ENCODE peak calls at places on chromosomes 13 and 19, in four cellular contexts. D is activated CD4-positive, alpha-beta T cell treated with anti-CD3 and anti-CD28 coated beads, Interleukin-2, amount 50 U/mL, for 24 hours; G is COR-L47; Z is left lung. F is an unnamed sample.

GRCh38 chr13:49498211-49498610 is 2.5 kb downstream of the PHF11 start:
- DNase-seq in D (no peak), G (no peak), Z (no peak), F (no peak)

GRCh38 chr19:1223018-1223855 is 14.6 kb downstream of the CBARP start:
- DNase-seq in D (no peak), G (no peak), Z (no peak), F (no peak)

GRCh38 chr13:85031771-85032170 is 767.4 kb downstream of the SLITRK6 start:
- DNase-seq in D (no peak), G (no peak), Z (no peak), F (no peak)

GRCh38 chr19:29576043-29576442 is 30.0 kb upstream of the POP4 start:
- DNase-seq in D (no peak), G (no peak), Z (no peak), F (no peak)

GRCh38 chr19:38173324-38174041 is 50.5 kb downstream of the DPF1 start:
- DNase-seq in D (no peak), G (peak; percentile 91), Z (no peak), F (peak; percentile 87)

GRCh38 chr13:52695856-52696255 is 43.2 kb downstream of the SUGT1 start:
- DNase-seq in D (no peak), G (no peak), Z (no peak), F (no peak)

GRCh38 chr13:27131202-27131623 is 40.4 kb downstream of the USP12 start:
- DNase-seq in D (peak; percentile 26), G (no peak), Z (peak; percentile 68), F (peak; percentile 16)

GRCh38 chr13:90084684-90085290 is 1262.7 kb upstream of the MIR17HG start:
- DNase-seq in D (no peak), G (no peak), Z (no peak), F (no peak)

GRCh38 chr13:60282708-60283107 is 114.3 kb upstream of the TDRD3 start:
- DNase-seq in D (no peak), G (peak; percentile 62), Z (no peak), F (peak; percentile 39)

GRCh38 chr13:51974485-51974884 is 36.8 kb downstream of the ATP7B start:
- DNase-seq in D (no peak), G (no peak), Z (no peak), F (no peak)

GRCh38 chr19:10654610-10655456 is 687 bp downstream of the ILF3 start:
- DNase-seq in D (no peak), G (peak; percentile 82), Z (peak; percentile 56), F (peak; percentile 84)

GRCh38 chr13:35139591-35139990 is 197.5 kb downstream of the NBEA start:
- DNase-seq in D (no peak), G (no peak), Z (no peak), F (no peak)

GRCh38 chr13:28609381-28609780 is 49.5 kb upstream of the POMP start:
- DNase-seq in D (no peak), G (no peak), Z (no peak), F (no peak)

GRCh38 chr19:12733369-12733896 is 1.1 kb downstream of the TRIR start:
- DNase-seq in D (no peak), G (peak; percentile 37), Z (no peak), F (no peak)

GRCh38 chr13:25286308-25286968 is 850 bp downstream of the MTMR6 start:
- DNase-seq in D (no peak), G (no peak), Z (peak; percentile 51), F (peak; percentile 15)

GRCh38 chr13:52405767-52406494 is at the start of gene THSD1:
- DNase-seq in D (no peak), G (peak; percentile 40), Z (peak; percentile 59), F (peak; percentile 0)

GRCh38 chr13:46288570-46289259 is 77.0 kb downstream of the LRRC63 start:
- DNase-seq in D (no peak), G (peak; percentile 12), Z (no peak), F (peak; percentile 39)

GRCh38 chr13:33863390-33863789 is 45.4 kb downstream of the RFC3 start:
- DNase-seq in D (no peak), G (no peak), Z (no peak), F (no peak)

GRCh38 chr19:57641715-57642234 is 8.8 kb downstream of the ZNF211 start:
- DNase-seq in D (no peak), G (no peak), Z (no peak), F (no peak)

GRCh38 chr19:18780631-18781030 is 10.5 kb downstream of the COMP start:
- DNase-seq in D (no peak), G (no peak), Z (no peak), F (no peak)

GRCh38 chr19:48249502-48250014 is 6.2 kb downstream of the CARD8 start:
- DNase-seq in D (peak; percentile 52), G (no peak), Z (peak; percentile 72), F (no peak)